ENCODE peak calls at places on chromosomes 6 and 20, in five cellular contexts. S, N, J, F and T are unnamed samples.

GRCh38 chr6:95978230-95978629 is 37.5 kb upstream of the FUT9 start:
- DNase-seq in S (no peak), N (no peak), J (no peak), F (no peak), T (no peak)

GRCh38 chr6:73937805-73938204 is 241.8 kb downstream of the CD109 start:
- DNase-seq in S (no peak), N (no peak), J (no peak), F (no peak), T (no peak)

GRCh38 chr6:23013776-23014175 is 444.4 kb downstream of the HDGFL1 start:
- DNase-seq in S (no peak), N (no peak), J (no peak), F (peak), T (no peak)

GRCh38 chr20:13708234-13708633 is 69.5 kb upstream of the TASP1 start:
- DNase-seq in S (no peak), N (no peak), J (no peak), F (no peak), T (no peak)

GRCh38 chr6:28124971-28125353 is 553 bp downstream of the ZSCAN16 start:
- DNase-seq in S (no peak), N (no peak), J (no peak), F (no peak), T (no peak)

GRCh38 chr20:5977975-5978374 is 27.5 kb downstream of the MCM8 start:
- DNase-seq in S (no peak), N (no peak), J (no peak), F (no peak), T (no peak)

GRCh38 chr6:96931198-96931597 is 6.7 kb downstream of the KLHL32 start:
- DNase-seq in S (no peak), N (no peak), J (no peak), F (no peak), T (no peak)

GRCh38 chr6:54003316-54003715 is 107.9 kb upstream of the MLIP start:
- DNase-seq in S (no peak), N (no peak), J (no peak), F (no peak), T (no peak)

GRCh38 chr6:72553531-72554202 is 68.2 kb upstream of the KCNQ5 start:
- DNase-seq in S (no peak), N (no peak), J (peak), F (peak), T (no peak)

GRCh38 chr20:30593572-30593971 is 663.9 kb upstream of the DEFB115 start:
- DNase-seq in S (no peak), N (no peak), J (no peak), F (no peak), T (no peak)

GRCh38 chr20:60718743-60719142 is 533.3 kb upstream of the CDH4 start:
- DNase-seq in S (no peak), N (no peak), J (no peak), F (no peak), T (no peak)

GRCh38 chr20:46831633-46832011 is 63.0 kb upstream of the EYA2 start:
- DNase-seq in S (no peak), N (no peak), J (no peak), F (no peak), T (no peak)

GRCh38 chr20:33843854-33844253 is 32.7 kb downstream of the CHMP4B start:
- DNase-seq in S (no peak), N (peak), J (no peak), F (no peak), T (no peak)

GRCh38 chr6:160974304-160974771 is 17.2 kb upstream of the MAP3K4 start:
- DNase-seq in S (peak), N (no peak), J (peak), F (peak), T (no peak)

GRCh38 chr6:164130585-164130984 is 716.1 kb downstream of the QKI start:
- DNase-seq in S (no peak), N (no peak), J (no peak), F (no peak), T (no peak)

GRCh38 chr20:41800040-41800439 is 181.9 kb upstream of the CHD6 start:
- DNase-seq in S (no peak), N (no peak), J (no peak), F (no peak), T (no peak)

GRCh38 chr6:113901482-113901881 is 44.3 kb downstream of the MARCKS start:
- DNase-seq in S (no peak), N (no peak), J (no peak), F (peak), T (no peak)

GRCh38 chr6:33419580-33420492 is at the start of gene SYNGAP1:
- DNase-seq in S (peak), N (peak), J (peak), F (peak), T (peak)

GRCh38 chr6:129203190-129203900 is 320.4 kb downstream of the LAMA2 start:
- DNase-seq in S (no peak), N (no peak), J (no peak), F (peak), T (no peak)

GRCh38 chr6:49841424-49841823 is 24.9 kb downstream of the CRISP1 start:
- DNase-seq in S (no peak), N (no peak), J (no peak), F (no peak), T (no peak)

GRCh38 chr6:44542401-44543116 is 155.1 kb downstream of the CDC5L start:
- DNase-seq in S (no peak), N (no peak), J (no peak), F (no peak), T (no peak)

GRCh38 chr6:143005816-143006215 is 54.9 kb upstream of the AIG1 start:
- DNase-seq in S (no peak), N (no peak), J (no peak), F (peak), T (no peak)

GRCh38 chr6:136989591-136990578 is 54.9 kb downstream of the IL20RA start:
- DNase-seq in S (no peak), N (no peak), J (peak), F (peak), T (peak)

GRCh38 chr6:97947841-97948240 is 664.8 kb upstream of the MMS22L start:
- DNase-seq in S (no peak), N (no peak), J (peak), F (peak), T (no peak)

GRCh38 chr6:4319992-4320683 is 184.8 kb upstream of the ECI2 start:
- DNase-seq in S (no peak), N (no peak), J (no peak), F (peak), T (no peak)

GRCh38 chr6:136550330-136551071 is at the start of gene MAP7:
- DNase-seq in S (peak), N (peak), J (peak), F (peak), T (peak)

GRCh38 chr6:41294463-41294862 is 8.0 kb upstream of the TREM1 start:
- DNase-seq in S (no peak), N (peak), J (no peak), F (no peak), T (no peak)

GRCh38 chr6:148272084-148272483 is 70.6 kb upstream of the SASH1 start:
- DNase-seq in S (no peak), N (no peak), J (no peak), F (peak), T (no peak)

GRCh38 chr6:97322811-97323210 is 39.8 kb upstream of the MMS22L start:
- DNase-seq in S (no peak), N (no peak), J (no peak), F (peak), T (no peak)

GRCh38 chr20:51318058-51318960 is 224.2 kb downstream of the NFATC2 start:
- DNase-seq in S (no peak), N (peak), J (peak), F (no peak), T (peak)

GRCh38 chr6:66838764-66839163 is 1131.7 kb upstream of the EYS start:
- DNase-seq in S (no peak), N (no peak), J (no peak), F (no peak), T (no peak)

GRCh38 chr6:49606696-49607390 is 29.8 kb downstream of the RHAG start:
- DNase-seq in S (no peak), N (peak), J (peak), F (peak), T (peak)

GRCh38 chr6:1667012-1667804 is 57.5 kb downstream of the FOXC1 start:
- DNase-seq in S (no peak), N (no peak), J (no peak), F (peak), T (no peak)

GRCh38 chr6:20490591-20490990 is 43.7 kb upstream of the CDKAL1 start:
- DNase-seq in S (no peak), N (no peak), J (no peak), F (no peak), T (no peak)

GRCh38 chr6:154805288-154805911 is 72.2 kb downstream of the SCAF8 start:
- DNase-seq in S (no peak), N (no peak), J (peak), F (peak), T (no peak)

GRCh38 chr20:59161626-59162170 is 1.9 kb upstream of the ZNF831 start:
- DNase-seq in S (no peak), N (no peak), J (no peak), F (no peak), T (no peak)

GRCh38 chr6:125950293-125950692 is 6.3 kb upstream of the HINT3 start:
- DNase-seq in S (no peak), N (no peak), J (no peak), F (peak), T (no peak)

GRCh38 chr6:142952614-142953013 is 7.6 kb upstream of the HIVEP2 start:
- DNase-seq in S (no peak), N (no peak), J (no peak), F (no peak), T (peak)

GRCh38 chr6:88298446-88298845 is 132.3 kb upstream of the CNR1 start:
- DNase-seq in S (no peak), N (no peak), J (no peak), F (no peak), T (no peak)

GRCh38 chr20:51536116-51537069 is 6.1 kb downstream of the NFATC2 start:
- DNase-seq in S (no peak), N (no peak), J (no peak), F (no peak), T (no peak)